ENCODE peak calls at places on chromosome 17, in four cellular contexts. M, L, F and K are unnamed samples.

GRCh38 chr17:59361916-59362810 is 30.7 kb downstream of the YPEL2 start:
- DNase-seq in M (peak; percentile 80), L (no peak), F (peak; percentile 58), K (peak; percentile 81)

GRCh38 chr17:12899604-12900003 is 110.3 kb downstream of the ARHGAP44 start:
- DNase-seq in M (no peak), L (no peak), F (no peak), K (no peak)

GRCh38 chr17:19386974-19387920 is at the start of gene MFAP4:
- DNase-seq in M (no peak), L (no peak), F (peak; percentile 97), K (no peak)

GRCh38 chr17:61201211-61201610 is 198.4 kb upstream of the TBX2 start:
- DNase-seq in M (peak; percentile 82), L (no peak), F (no peak), K (no peak)

GRCh38 chr17:71727292-71727691 is 393.5 kb upstream of the SOX9 start:
- DNase-seq in M (no peak), L (no peak), F (no peak), K (no peak)

GRCh38 chr17:13000561-13000960 is 17.3 kb downstream of the ELAC2 start:
- DNase-seq in M (no peak), L (no peak), F (peak; percentile 32), K (no peak)

GRCh38 chr17:83082435-83082834 is 3.0 kb downstream of the METRNL start:
- DNase-seq in M (no peak), L (no peak), F (no peak), K (peak; percentile 36)

GRCh38 chr17:59600169-59600568 is 19.5 kb upstream of the CLTC start:
- DNase-seq in M (no peak), L (no peak), F (no peak), K (no peak)

GRCh38 chr17:4492762-4493561 is 5.7 kb upstream of the SPNS2 start:
- DNase-seq in M (peak; percentile 73), L (peak; percentile 74), F (no peak), K (peak; percentile 43)

GRCh38 chr17:8221663-8222379 is 11.4 kb upstream of the AURKB start:
- DNase-seq in M (peak; percentile 93), L (peak; percentile 95), F (peak; percentile 92), K (peak; percentile 90)

GRCh38 chr17:71809537-71809936 is 311.3 kb upstream of the SOX9 start:
- DNase-seq in M (no peak), L (no peak), F (no peak), K (no peak)

GRCh38 chr17:6184508-6184907 is 114.3 kb downstream of the WSCD1 start:
- DNase-seq in M (no peak), L (no peak), F (no peak), K (no peak)

GRCh38 chr17:17628388-17629008 is 37.0 kb upstream of the PEMT start:
- DNase-seq in M (peak; percentile 33), L (no peak), F (no peak), K (peak; percentile 37)

GRCh38 chr17:34275881-34276280 is 5.9 kb downstream of the CCL7 start:
- DNase-seq in M (peak; percentile 58), L (no peak), F (no peak), K (no peak)

GRCh38 chr17:28380572-28380907 is 9.0 kb downstream of the SARM1 start:
- DNase-seq in M (no peak), L (no peak), F (no peak), K (no peak)

GRCh38 chr17:42221886-42222745 is 27.8 kb upstream of the GHDC start:
- DNase-seq in M (peak; percentile 66), L (peak; percentile 87), F (no peak), K (peak; percentile 71)

GRCh38 chr17:7235693-7236665 is 1.7 kb upstream of the DVL2 start:
- DNase-seq in M (peak; percentile 63), L (no peak), F (peak; percentile 63), K (no peak)

GRCh38 chr17:17676752-17677151 is 4.5 kb upstream of the RAI1 start:
- DNase-seq in M (no peak), L (no peak), F (no peak), K (no peak)

GRCh38 chr17:32673964-32674363 is 187.2 kb downstream of the CDK5R1 start:
- DNase-seq in M (no peak), L (no peak), F (no peak), K (no peak)

GRCh38 chr17:34465756-34466155 is 102.7 kb upstream of the CCL1 start:
- DNase-seq in M (peak; percentile 21), L (no peak), F (peak; percentile 26), K (no peak)

GRCh38 chr17:42845918-42846593 is 1.7 kb downstream of the AOC2 start:
- DNase-seq in M (peak; percentile 53), L (no peak), F (no peak), K (no peak)